ENCODE peak calls at places on chromosomes 16 and 17, in eight cellular contexts. One of them, this sample, is unnamed.

GRCh38 chr16:88760424-88761142 is 24.4 kb downstream of the PIEZO1 start:
- DNase-seq in testis: no peak
- DNase-seq in tibial artery: no peak
- DNase-seq in Calu3: peak; percentile 45
- DNase-seq in HFFc6: no peak
- DNase-seq in SK-N-SH: peak; percentile 60
- DNase-seq in thoracic aorta: no peak
- DNase-seq in gastrocnemius medialis: no peak
- DNase-seq in this sample: no peak

GRCh38 chr16:4290236-4290830 is 17.5 kb upstream of the TFAP4 start:
- DNase-seq in testis: no peak
- DNase-seq in tibial artery: no peak
- DNase-seq in Calu3: peak; percentile 65
- DNase-seq in HFFc6: peak; percentile 75
- DNase-seq in SK-N-SH: peak; percentile 1
- DNase-seq in thoracic aorta: no peak
- DNase-seq in gastrocnemius medialis: peak; percentile 47
- DNase-seq in this sample: no peak

GRCh38 chr17:83189673-83190385 is 110.4 kb downstream of the METRNL start:
- DNase-seq in testis: peak; percentile 56
- DNase-seq in tibial artery: peak; percentile 18
- DNase-seq in Calu3: no peak
- DNase-seq in HFFc6: peak; percentile 49
- DNase-seq in SK-N-SH: no peak
- DNase-seq in thoracic aorta: no peak
- DNase-seq in gastrocnemius medialis: peak; percentile 3
- DNase-seq in this sample: no peak

GRCh38 chr16:74736531-74737157 is 36.0 kb upstream of the MLKL start:
- DNase-seq in testis: no peak
- DNase-seq in tibial artery: no peak
- DNase-seq in Calu3: no peak
- DNase-seq in HFFc6: no peak
- DNase-seq in SK-N-SH: peak; percentile 70
- DNase-seq in thoracic aorta: no peak
- DNase-seq in gastrocnemius medialis: no peak
- DNase-seq in this sample: no peak

GRCh38 chr17:60139438-60140285 is 10.1 kb upstream of the CA4 start:
- DNase-seq in testis: peak; percentile 80
- DNase-seq in tibial artery: peak; percentile 39
- DNase-seq in Calu3: no peak
- DNase-seq in HFFc6: peak; percentile 32
- DNase-seq in SK-N-SH: no peak
- DNase-seq in thoracic aorta: no peak
- DNase-seq in gastrocnemius medialis: peak; percentile 23
- DNase-seq in this sample: peak; percentile 57

GRCh38 chr17:68460715-68461114 is 3.4 kb upstream of the WIPI1 start:
- DNase-seq in testis: no peak
- DNase-seq in tibial artery: no peak
- DNase-seq in Calu3: no peak
- DNase-seq in HFFc6: no peak
- DNase-seq in SK-N-SH: no peak
- DNase-seq in thoracic aorta: no peak
- DNase-seq in gastrocnemius medialis: no peak
- DNase-seq in this sample: no peak

GRCh38 chr16:48542966-48543365 is 67.0 kb downstream of the N4BP1 start:
- DNase-seq in testis: no peak
- DNase-seq in tibial artery: no peak
- DNase-seq in Calu3: no peak
- DNase-seq in HFFc6: no peak
- DNase-seq in SK-N-SH: no peak
- DNase-seq in thoracic aorta: no peak
- DNase-seq in gastrocnemius medialis: no peak
- DNase-seq in this sample: no peak

GRCh38 chr17:45413498-45413923 is 19.2 kb downstream of the ARHGAP27 start:
- DNase-seq in testis: peak; percentile 18
- DNase-seq in tibial artery: peak; percentile 61
- DNase-seq in Calu3: peak; percentile 47
- DNase-seq in HFFc6: no peak
- DNase-seq in SK-N-SH: no peak
- DNase-seq in thoracic aorta: no peak
- DNase-seq in gastrocnemius medialis: peak; percentile 14
- DNase-seq in this sample: no peak

GRCh38 chr17:61286449-61286848 is 113.2 kb upstream of the TBX2 start:
- DNase-seq in testis: no peak
- DNase-seq in tibial artery: no peak
- DNase-seq in Calu3: no peak
- DNase-seq in HFFc6: no peak
- DNase-seq in SK-N-SH: no peak
- DNase-seq in thoracic aorta: no peak
- DNase-seq in gastrocnemius medialis: no peak
- DNase-seq in this sample: no peak

GRCh38 chr16:66667944-66668343 is 28.6 kb downstream of the CMTM4 start:
- DNase-seq in testis: no peak
- DNase-seq in tibial artery: no peak
- DNase-seq in Calu3: no peak
- DNase-seq in HFFc6: no peak
- DNase-seq in SK-N-SH: no peak
- DNase-seq in thoracic aorta: no peak
- DNase-seq in gastrocnemius medialis: no peak
- DNase-seq in this sample: no peak

GRCh38 chr16:526181-527014 is 1.1 kb upstream of the CAPN15 start:
- DNase-seq in testis: peak; percentile 61
- DNase-seq in tibial artery: no peak
- DNase-seq in Calu3: no peak
- DNase-seq in HFFc6: peak; percentile 41
- DNase-seq in SK-N-SH: no peak
- DNase-seq in thoracic aorta: no peak
- DNase-seq in gastrocnemius medialis: no peak
- DNase-seq in this sample: peak; percentile 80

GRCh38 chr16:5056347-5056746 is 9.4 kb downstream of the C16orf89 start:
- DNase-seq in testis: peak; percentile 26
- DNase-seq in tibial artery: no peak
- DNase-seq in Calu3: peak; percentile 53
- DNase-seq in HFFc6: no peak
- DNase-seq in SK-N-SH: peak; percentile 71
- DNase-seq in thoracic aorta: no peak
- DNase-seq in gastrocnemius medialis: no peak
- DNase-seq in this sample: peak; percentile 57

GRCh38 chr16:28001642-28002041 is 61.9 kb downstream of the GSG1L start:
- DNase-seq in testis: no peak
- DNase-seq in tibial artery: no peak
- DNase-seq in Calu3: no peak
- DNase-seq in HFFc6: no peak
- DNase-seq in SK-N-SH: no peak
- DNase-seq in thoracic aorta: no peak
- DNase-seq in gastrocnemius medialis: no peak
- DNase-seq in this sample: no peak

GRCh38 chr16:69937465-69937951 is 13.6 kb upstream of the CLEC18A start:
- DNase-seq in testis: peak; percentile 38
- DNase-seq in tibial artery: no peak
- DNase-seq in Calu3: no peak
- DNase-seq in HFFc6: peak; percentile 10
- DNase-seq in SK-N-SH: peak; percentile 65
- DNase-seq in thoracic aorta: no peak
- DNase-seq in gastrocnemius medialis: no peak
- DNase-seq in this sample: peak; percentile 77

GRCh38 chr16:55154261-55154660 is 169.7 kb upstream of the IRX6 start:
- DNase-seq in testis: no peak
- DNase-seq in tibial artery: no peak
- DNase-seq in Calu3: no peak
- DNase-seq in HFFc6: no peak
- DNase-seq in SK-N-SH: no peak
- DNase-seq in thoracic aorta: no peak
- DNase-seq in gastrocnemius medialis: no peak
- DNase-seq in this sample: no peak

GRCh38 chr16:52861614-52862022 is 191.1 kb downstream of the CHD9NB start:
- DNase-seq in testis: peak; percentile 43
- DNase-seq in tibial artery: no peak
- DNase-seq in Calu3: peak; percentile 61
- DNase-seq in HFFc6: no peak
- DNase-seq in SK-N-SH: peak; percentile 5
- DNase-seq in thoracic aorta: no peak
- DNase-seq in gastrocnemius medialis: no peak
- DNase-seq in this sample: no peak
- TF ChIP-seq CTCF in testis: peak; percentile 40
- TF ChIP-seq CTCF in tibial artery: no peak
- TF ChIP-seq CTCF in Calu3: peak; percentile 48
- TF ChIP-seq CTCF in HFFc6: peak; percentile 17
- TF ChIP-seq CTCF in SK-N-SH: no peak
- TF ChIP-seq CTCF in thoracic aorta: no peak
- TF ChIP-seq CTCF in gastrocnemius medialis: no peak
- TF ChIP-seq CTCF in this sample: peak; percentile 56

GRCh38 chr16:51124896-51125295 is 26.2 kb downstream of the SALL1 start:
- DNase-seq in testis: no peak
- DNase-seq in tibial artery: no peak
- DNase-seq in Calu3: no peak
- DNase-seq in HFFc6: no peak
- DNase-seq in SK-N-SH: no peak
- DNase-seq in thoracic aorta: no peak
- DNase-seq in gastrocnemius medialis: no peak
- DNase-seq in this sample: no peak
- TF ChIP-seq CTCF in testis: no peak
- TF ChIP-seq CTCF in tibial artery: no peak
- TF ChIP-seq CTCF in Calu3: no peak
- TF ChIP-seq CTCF in HFFc6: no peak
- TF ChIP-seq CTCF in SK-N-SH: no peak
- TF ChIP-seq CTCF in thoracic aorta: no peak
- TF ChIP-seq CTCF in gastrocnemius medialis: no peak
- TF ChIP-seq CTCF in this sample: no peak

GRCh38 chr17:8120520-8121443 is 2.5 kb upstream of the ALOXE3 start:
- DNase-seq in testis: peak; percentile 69
- DNase-seq in tibial artery: no peak
- DNase-seq in Calu3: peak; percentile 85
- DNase-seq in HFFc6: peak; percentile 66
- DNase-seq in SK-N-SH: peak; percentile 71
- DNase-seq in thoracic aorta: no peak
- DNase-seq in gastrocnemius medialis: no peak
- DNase-seq in this sample: peak; percentile 75
- TF ChIP-seq CTCF in testis: no peak
- TF ChIP-seq CTCF in tibial artery: no peak
- TF ChIP-seq CTCF in Calu3: peak; percentile 32
- TF ChIP-seq CTCF in HFFc6: peak; percentile 76
- TF ChIP-seq CTCF in SK-N-SH: peak; percentile 49
- TF ChIP-seq CTCF in thoracic aorta: peak; percentile 25
- TF ChIP-seq CTCF in gastrocnemius medialis: peak; percentile 34
- TF ChIP-seq CTCF in this sample: peak; percentile 55

DNA sequence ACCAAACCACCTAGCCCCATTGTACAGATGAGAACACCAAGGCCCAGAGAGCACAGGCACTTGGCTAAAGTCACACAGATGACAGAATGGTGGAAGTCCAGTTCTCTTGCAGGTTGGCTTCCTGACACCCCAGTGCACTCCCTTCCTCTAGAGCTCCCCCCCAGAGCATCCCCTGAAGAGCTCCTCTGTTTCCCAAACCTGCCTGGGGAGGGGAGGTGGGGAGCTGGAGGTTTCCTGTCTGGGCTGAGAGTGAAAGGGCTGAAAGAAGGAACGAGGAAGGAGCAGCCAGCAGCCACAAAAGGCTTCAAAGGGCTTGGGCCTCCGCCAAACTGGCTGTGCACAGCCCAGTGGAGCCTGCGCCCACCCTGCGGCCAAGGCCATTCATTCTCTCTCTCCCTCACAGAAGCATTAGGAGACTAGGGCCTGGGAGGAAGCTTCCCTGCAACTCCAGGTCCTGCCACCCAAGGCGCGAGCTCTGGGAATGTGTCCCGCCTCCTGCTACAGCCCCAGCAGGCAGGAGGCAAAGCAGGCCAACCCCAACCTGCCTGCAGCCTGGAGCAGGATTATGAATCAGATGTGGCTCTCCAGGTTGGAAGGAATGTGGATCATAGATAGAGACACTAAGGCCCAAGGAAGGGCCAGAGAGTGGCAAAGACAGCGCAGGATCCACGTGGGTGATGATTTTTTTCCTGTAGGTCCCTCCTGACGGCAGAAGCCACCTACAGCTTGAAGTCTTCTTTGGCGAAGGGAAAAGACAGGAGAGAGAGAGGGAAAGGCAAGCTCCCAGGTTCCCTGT is 913 bp downstream of the SLC13A5 start:
- DNase-seq in testis: peak; percentile 66
- DNase-seq in tibial artery: no peak
- DNase-seq in Calu3: peak; percentile 41
- DNase-seq in HFFc6: no peak
- DNase-seq in SK-N-SH: peak; percentile 11
- DNase-seq in thoracic aorta: no peak
- DNase-seq in gastrocnemius medialis: no peak
- DNase-seq in this sample: no peak
- TF ChIP-seq CTCF in testis: peak; percentile 3
- TF ChIP-seq CTCF in tibial artery: no peak
- TF ChIP-seq CTCF in Calu3: no peak
- TF ChIP-seq CTCF in HFFc6: no peak
- TF ChIP-seq CTCF in SK-N-SH: no peak
- TF ChIP-seq CTCF in thoracic aorta: no peak
- TF ChIP-seq CTCF in gastrocnemius medialis: no peak
- TF ChIP-seq CTCF in this sample: no peak

DNA sequence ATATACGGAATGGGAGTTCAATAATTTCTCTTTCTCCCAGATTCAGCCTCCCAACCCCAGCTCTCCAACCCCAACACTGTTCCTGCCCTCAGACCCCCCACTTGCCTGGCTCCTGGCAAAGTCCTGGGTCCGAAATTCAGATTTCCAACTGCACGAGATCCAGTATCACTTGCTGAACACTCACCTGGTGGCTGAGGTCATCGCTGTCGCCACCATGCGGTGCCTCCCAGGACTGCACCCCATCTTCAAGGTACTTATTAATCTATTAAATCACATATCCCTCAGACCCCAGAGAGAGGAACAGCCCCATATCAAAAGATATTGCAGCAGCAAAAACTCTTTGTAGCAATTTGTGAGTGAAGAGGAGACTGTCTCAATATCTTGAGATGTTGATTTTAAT is 5.7 kb downstream of the ALOX12 start:
- DNase-seq in testis: no peak
- DNase-seq in tibial artery: no peak
- DNase-seq in Calu3: peak; percentile 24
- DNase-seq in HFFc6: no peak
- DNase-seq in SK-N-SH: no peak
- DNase-seq in thoracic aorta: no peak
- DNase-seq in gastrocnemius medialis: no peak
- DNase-seq in this sample: peak; percentile 64
- TF ChIP-seq CTCF in testis: no peak
- TF ChIP-seq CTCF in tibial artery: peak; percentile 22
- TF ChIP-seq CTCF in Calu3: peak; percentile 12
- TF ChIP-seq CTCF in HFFc6: peak; percentile 75
- TF ChIP-seq CTCF in SK-N-SH: peak; percentile 40
- TF ChIP-seq CTCF in thoracic aorta: no peak
- TF ChIP-seq CTCF in gastrocnemius medialis: peak; percentile 12
- TF ChIP-seq CTCF in this sample: peak; percentile 75